ENCODE peak calls at places on chromosomes 5 and 9, in five cellular contexts. Q is NCI-H460, M is B cell, A is Right ventricle myocardium superior, O is frontal cortex. R is an unnamed sample.

GRCh38 chr5:134464988-134465855 is 53.5 kb upstream of the CDKN2AIPNL start:
- DNase-seq in Q (no peak), M (no peak), A (peak), O (no peak), R (no peak)

GRCh38 chr5:171580506-171581265 is 161.2 kb downstream of the FGF18 start:
- DNase-seq in Q (no peak), M (no peak), A (no peak), O (no peak), R (no peak)

GRCh38 chr5:111159845-111160244 is 64.3 kb upstream of the CAMK4 start:
- DNase-seq in Q (no peak), M (no peak), A (no peak), O (no peak), R (no peak)

GRCh38 chr5:171648279-171648774 is 137.3 kb upstream of the SMIM23 start:
- DNase-seq in Q (no peak), M (no peak), A (no peak), O (no peak), R (no peak)

GRCh38 chr9:116327702-116328440 is 174.3 kb downstream of the PAPPA start:
- DNase-seq in Q (no peak), M (no peak), A (no peak), O (no peak), R (no peak)

GRCh38 chr9:116547729-116548426 is 139.2 kb upstream of the TRIM32 start:
- DNase-seq in Q (no peak), M (no peak), A (no peak), O (no peak), R (no peak)

GRCh38 chr9:125323615-125324014 is 62.0 kb downstream of the GAPVD1 start:
- DNase-seq in Q (no peak), M (no peak), A (no peak), O (no peak), R (no peak)

GRCh38 chr9:92468206-92468605 is 14.1 kb downstream of the ASPN start:
- DNase-seq in Q (no peak), M (no peak), A (no peak), O (peak), R (no peak)

GRCh38 chr5:101995585-101995984 is 300.5 kb downstream of the SLCO4C1 start:
- DNase-seq in Q (no peak), M (no peak), A (no peak), O (no peak), R (no peak)

GRCh38 chr9:98081477-98082219 is 25.1 kb downstream of the NANS start:
- DNase-seq in Q (no peak), M (no peak), A (no peak), O (no peak), R (no peak)

GRCh38 chr9:134371731-134372130 is 45.5 kb downstream of the RXRA start:
- DNase-seq in Q (peak), M (no peak), A (peak), O (no peak), R (no peak)

GRCh38 chr9:97809666-97810344 is 43.2 kb upstream of the FOXE1 start:
- DNase-seq in Q (no peak), M (no peak), A (no peak), O (no peak), R (no peak)

GRCh38 chr9:94639996-94640376 is 668 bp upstream of the FBP1 start:
- DNase-seq in Q (no peak), M (no peak), A (no peak), O (no peak), R (no peak)

GRCh38 chr5:68070641-68071191 is 144.8 kb upstream of the PIK3R1 start:
- DNase-seq in Q (no peak), M (no peak), A (no peak), O (no peak), R (no peak)

GRCh38 chr9:36825179-36825578 is 208.9 kb downstream of the PAX5 start:
- DNase-seq in Q (no peak), M (no peak), A (no peak), O (no peak), R (no peak)

GRCh38 chr5:106849266-106849665 is 821.5 kb downstream of the EFNA5 start:
- DNase-seq in Q (no peak), M (no peak), A (no peak), O (no peak), R (no peak)

GRCh38 chr5:111447822-111448221 is 64.5 kb downstream of the STARD4 start:
- DNase-seq in Q (no peak), M (no peak), A (no peak), O (no peak), R (no peak)

GRCh38 chr9:71302776-71303175 is 181.4 kb upstream of the TRPM3 start:
- DNase-seq in Q (no peak), M (no peak), A (no peak), O (no peak), R (no peak)

GRCh38 chr5:17436766-17437221 is 61.2 kb upstream of the TAF11L2 start:
- DNase-seq in Q (no peak), M (peak), A (no peak), O (no peak), R (no peak)

GRCh38 chr5:150167163-150167798 is 703 bp downstream of the CDX1 start:
- DNase-seq in Q (no peak), M (no peak), A (no peak), O (no peak), R (no peak)

GRCh38 chr5:170660531-170660930 is 123.0 kb upstream of the GABRP start:
- DNase-seq in Q (no peak), M (no peak), A (no peak), O (no peak), R (no peak)

GRCh38 chr5:90096415-90097081 is 313.0 kb downstream of the CETN3 start:
- DNase-seq in Q (peak), M (no peak), A (no peak), O (no peak), R (peak)

GRCh38 chr5:97142521-97143254 is at the start of gene LIX1:
- DNase-seq in Q (peak), M (no peak), A (no peak), O (peak), R (no peak)

GRCh38 chr5:176899946-176900782 is 1.0 kb upstream of the HK3 start:
- DNase-seq in Q (no peak), M (no peak), A (no peak), O (no peak), R (no peak)

GRCh38 chr9:73643379-73644013 is 491.8 kb downstream of the ANXA1 start:
- DNase-seq in Q (peak), M (no peak), A (no peak), O (no peak), R (peak)

GRCh38 chr5:72612810-72613209 is 105.6 kb upstream of the ZNF366 start:
- DNase-seq in Q (no peak), M (no peak), A (no peak), O (no peak), R (no peak)

GRCh38 chr5:9062873-9063272 is 483.0 kb downstream of the SEMA5A start:
- DNase-seq in Q (no peak), M (no peak), A (no peak), O (no peak), R (no peak)

GRCh38 chr9:115517335-115518075 is 399.5 kb upstream of the TNC start:
- DNase-seq in Q (no peak), M (no peak), A (no peak), O (no peak), R (no peak)

GRCh38 chr5:132674671-132675506 is 1.1 kb downstream of the IL4 start:
- DNase-seq in Q (no peak), M (no peak), A (no peak), O (no peak), R (peak)

GRCh38 chr5:127492854-127493738 is 24.3 kb upstream of the PRRC1 start:
- DNase-seq in Q (peak), M (peak), A (no peak), O (peak), R (no peak)